ENCODE peak calls at places on chromosomes 2 and 18, in eight cellular contexts. C, Y, K, X, R, O, B and S are unnamed samples.

GRCh38 chr2:138435701-138436100 is 65.9 kb upstream of the SPOPL start:
- DNase-seq in C (no peak), Y (no peak), K (no peak), X (no peak), R (no peak), O (no peak), B (no peak), S (no peak)

GRCh38 chr2:231187736-231188505 is 10.5 kb upstream of the ARMC9 start:
- DNase-seq in C (no peak), Y (peak; percentile 73), K (no peak), X (peak; percentile 80), R (peak; percentile 84), O (no peak), B (peak; percentile 39), S (peak; percentile 62)

GRCh38 chr2:133492719-133493366 is 75.4 kb downstream of the NCKAP5 start:
- DNase-seq in C (no peak), Y (no peak), K (no peak), X (no peak), R (no peak), O (no peak), B (no peak), S (no peak)

GRCh38 chr2:216803803-216804202 is 56.1 kb downstream of the TNP1 start:
- DNase-seq in C (no peak), Y (no peak), K (no peak), X (peak; percentile 87), R (no peak), O (no peak), B (peak; percentile 83), S (no peak)

GRCh38 chr2:64394174-64394573 is 59.8 kb upstream of the LGALSL start:
- DNase-seq in C (peak; percentile 5), Y (no peak), K (no peak), X (no peak), R (no peak), O (no peak), B (no peak), S (no peak)

GRCh38 chr2:20355131-20355530 is 4.5 kb upstream of the PUM2 start:
- DNase-seq in C (no peak), Y (no peak), K (no peak), X (no peak), R (peak; percentile 59), O (no peak), B (no peak), S (no peak)

GRCh38 chr2:8882094-8882493 is 44.7 kb upstream of the KIDINS220 start:
- DNase-seq in C (no peak), Y (peak; percentile 34), K (peak; percentile 26), X (no peak), R (no peak), O (no peak), B (no peak), S (no peak)

GRCh38 chr2:213002383-213002782 is 149.0 kb downstream of the IKZF2 start:
- DNase-seq in C (no peak), Y (no peak), K (no peak), X (no peak), R (no peak), O (no peak), B (no peak), S (no peak)

GRCh38 chr18:26818461-26818860 is 47.0 kb downstream of the AQP4 start:
- DNase-seq in C (no peak), Y (no peak), K (no peak), X (no peak), R (no peak), O (no peak), B (no peak), S (no peak)

GRCh38 chr2:65232636-65233035 is 5.0 kb downstream of the ACTR2 start:
- DNase-seq in C (no peak), Y (no peak), K (no peak), X (no peak), R (no peak), O (no peak), B (no peak), S (no peak)

GRCh38 chr2:53969285-53970094 is 1.3 kb downstream of the PSME4 start:
- DNase-seq in C (no peak), Y (no peak), K (no peak), X (no peak), R (no peak), O (no peak), B (no peak), S (no peak)

GRCh38 chr2:53768233-53768542 is 584 bp downstream of the CHAC2 start:
- DNase-seq in C (no peak), Y (no peak), K (no peak), X (no peak), R (peak; percentile 38), O (no peak), B (no peak), S (no peak)

GRCh38 chr18:11654736-11655604 is 34.1 kb upstream of the GNAL start:
- DNase-seq in C (peak; percentile 83), Y (peak; percentile 92), K (peak; percentile 41), X (peak; percentile 42), R (peak; percentile 47), O (no peak), B (peak; percentile 56), S (no peak)

GRCh38 chr2:194539436-194539835 is 1117.6 kb upstream of the SLC39A10 start:
- DNase-seq in C (no peak), Y (no peak), K (no peak), X (no peak), R (no peak), O (no peak), B (no peak), S (no peak)

GRCh38 chr2:134504586-134505336 is 214.0 kb downstream of the TMEM163 start:
- DNase-seq in C (no peak), Y (peak; percentile 61), K (no peak), X (no peak), R (no peak), O (no peak), B (peak; percentile 11), S (no peak)

DNA sequence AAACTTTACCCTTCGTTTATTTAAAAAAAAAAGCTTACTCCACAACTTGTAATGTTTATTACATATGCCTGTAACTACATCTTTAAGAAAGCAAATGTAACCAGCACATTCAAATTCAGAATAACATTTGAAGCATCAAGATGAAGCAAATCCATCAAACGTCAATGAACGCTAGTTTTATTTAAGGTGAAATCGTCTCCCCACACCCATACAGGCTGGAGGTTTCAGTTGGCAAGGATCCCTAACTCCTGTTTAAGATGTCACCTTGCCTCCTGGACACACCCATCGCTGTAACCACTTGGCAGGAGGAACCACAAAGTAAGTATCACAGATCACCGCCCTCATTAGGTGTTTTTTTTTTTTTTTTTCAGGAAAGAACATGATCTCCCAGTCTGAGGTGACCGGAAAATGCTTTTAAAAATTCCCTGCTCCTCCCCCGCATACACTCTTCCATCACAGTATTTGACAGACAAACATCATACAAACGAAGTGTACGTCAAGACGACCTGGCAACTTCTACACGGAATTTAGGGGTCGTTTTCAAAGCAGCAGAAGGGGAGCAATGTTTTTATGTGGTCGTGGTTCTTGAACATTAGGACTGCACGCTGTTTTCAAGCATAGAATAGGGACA is 19.7 kb upstream of the STPG4 start:
- DNase-seq in C (no peak), Y (peak; percentile 87), K (peak; percentile 82), X (peak; percentile 48), R (peak; percentile 44), O (no peak), B (peak; percentile 57), S (peak; percentile 80)
- TF ChIP-seq POLR2A in C (no peak), Y (no peak), K (peak; percentile 43), X (no peak), R (no peak), O (no peak), B (no peak), S (no peak)

DNA sequence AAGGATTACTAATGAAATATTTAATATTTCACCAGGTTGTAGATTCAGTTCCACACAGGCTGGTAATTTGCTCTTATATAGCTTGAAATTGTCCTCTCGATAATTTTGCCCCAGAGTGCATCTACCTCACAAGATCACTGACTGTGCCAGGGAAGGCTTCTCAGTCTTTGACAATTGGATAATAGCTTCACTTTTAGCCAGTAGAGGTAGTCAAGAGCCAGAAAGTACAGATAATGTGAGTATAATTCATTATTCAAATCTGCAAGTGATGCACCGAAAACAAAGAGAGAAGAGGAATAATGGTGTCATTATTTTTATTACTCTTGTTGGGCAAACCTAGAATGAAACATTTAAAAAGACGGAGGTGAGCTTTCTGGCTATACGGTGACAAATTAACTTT is 292.8 kb downstream of the EN1 start:
- DNase-seq in C (no peak), Y (no peak), K (no peak), X (no peak), R (no peak), O (no peak), B (no peak), S (no peak)
- TF ChIP-seq CTCF in C (no peak), Y (no peak), K (no peak), X (no peak), R (no peak), O (no peak), B (no peak), S (no peak)

GRCh38 chr2:234677758-234678538 is 181.1 kb upstream of the ARL4C start:
- DNase-seq in C (peak; percentile 47), Y (no peak), K (no peak), X (no peak), R (no peak), O (no peak), B (no peak), S (no peak)

GRCh38 chr2:234679151-234679765 is 182.4 kb upstream of the ARL4C start:
- DNase-seq in C (peak; percentile 81), Y (no peak), K (no peak), X (no peak), R (no peak), O (no peak), B (no peak), S (no peak)

GRCh38 chr2:234676859-234677450 is 180.1 kb upstream of the ARL4C start:
- DNase-seq in C (peak; percentile 32), Y (no peak), K (no peak), X (no peak), R (no peak), O (no peak), B (no peak), S (no peak)

GRCh38 chr2:234679766-234680687 is 183.1 kb upstream of the ARL4C start:
- DNase-seq in C (peak; percentile 83), Y (peak; percentile 91), K (peak; percentile 45), X (peak; percentile 64), R (peak; percentile 62), O (peak; percentile 57), B (peak; percentile 92), S (peak; percentile 89)

DNA sequence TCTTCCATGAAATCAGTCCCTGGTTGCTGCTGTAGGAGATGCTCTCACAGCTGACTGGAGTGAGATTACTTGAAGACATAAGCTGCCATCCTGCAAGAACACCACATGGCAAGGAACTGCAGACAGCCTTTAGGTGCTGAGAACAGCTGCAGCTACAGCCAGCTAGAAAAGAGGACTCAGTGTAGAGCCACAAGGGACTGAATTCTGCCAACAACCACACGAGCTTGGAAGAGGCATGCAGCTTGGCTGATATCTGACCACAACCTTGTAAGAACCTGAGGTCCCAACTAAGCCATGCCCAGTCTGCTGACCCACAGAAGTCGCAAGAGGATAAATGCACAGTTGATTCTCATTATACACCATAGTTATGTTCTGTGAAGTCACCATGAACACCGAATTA is 181.8 kb upstream of the ARL4C start:
- DNase-seq in C (peak; percentile 58), Y (no peak), K (no peak), X (no peak), R (no peak), O (no peak), B (no peak), S (no peak)
- H3K4me3 ChIP-seq in C (no peak overlapping the region), Y (no peak overlapping the region), K (no peak overlapping the region), X (no peak overlapping the region), R (no peak overlapping the region), O (no peak overlapping the region), B (no peak overlapping the region), S (no peak overlapping the region)

DNA sequence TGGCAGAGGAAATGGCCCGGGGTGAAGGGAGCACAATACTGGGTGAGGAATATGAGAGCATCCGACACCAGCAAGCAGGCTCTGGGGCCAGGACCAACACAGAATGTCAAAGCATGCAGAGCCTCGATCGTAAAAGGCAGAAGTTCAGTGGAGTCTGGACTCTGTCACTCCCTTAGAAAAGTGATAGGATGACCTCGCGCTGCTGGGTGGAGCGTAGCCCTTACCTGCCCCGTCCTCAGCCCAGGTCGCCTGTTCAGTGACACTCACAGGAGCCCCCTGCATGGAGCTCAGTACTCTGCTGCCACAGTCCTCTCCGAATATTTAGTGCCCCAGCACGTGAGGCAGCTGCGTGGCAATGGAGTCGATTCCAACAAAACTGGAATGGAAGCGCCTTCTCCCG is 236.7 kb upstream of the MYT1L start:
- DNase-seq in C (no peak), Y (peak; percentile 63), K (no peak), X (no peak), R (no peak), O (no peak), B (no peak), S (no peak)
- TF ChIP-seq POLR2A in C (no peak), Y (no peak), K (no peak), X (no peak), R (no peak), O (no peak), B (no peak), S (no peak)